ENCODE peak calls at places on chromosomes 5 and 9, in six cellular contexts. G, R, S, L, V and N are unnamed samples.

GRCh38 chr5:172733179-172733973 is 37.6 kb downstream of the DUSP1 start:
- DNase-seq in G (peak), R (peak), S (peak), L (no peak), V (peak), N (no peak)

GRCh38 chr5:123752576-123752975 is 240.6 kb downstream of the CSNK1G3 start:
- DNase-seq in G (no peak), R (no peak), S (peak), L (no peak), V (no peak), N (no peak)

GRCh38 chr5:77138981-77139380 is 51.9 kb upstream of the ZBED3 start:
- DNase-seq in G (peak), R (no peak), S (peak), L (no peak), V (no peak), N (no peak)

GRCh38 chr5:83552275-83552674 is 80.7 kb downstream of the VCAN start:
- DNase-seq in G (no peak), R (no peak), S (no peak), L (no peak), V (no peak), N (no peak)

GRCh38 chr5:144247131-144247530 is 76.5 kb downstream of the KCTD16 start:
- DNase-seq in G (no peak), R (no peak), S (no peak), L (no peak), V (no peak), N (no peak)

GRCh38 chr5:98927242-98927987 is 1.4 kb downstream of the CHD1 start:
- DNase-seq in G (no peak), R (no peak), S (peak), L (peak), V (peak), N (peak)

GRCh38 chr9:6598249-6598725 is 47.2 kb downstream of the GLDC start:
- DNase-seq in G (no peak), R (no peak), S (no peak), L (peak), V (no peak), N (no peak)

GRCh38 chr9:138023394-138024124 is 146.0 kb downstream of the CACNA1B start:
- DNase-seq in G (no peak), R (no peak), S (no peak), L (no peak), V (no peak), N (no peak)

GRCh38 chr5:180598316-180598701 is 7.0 kb upstream of the SCGB3A1 start:
- DNase-seq in G (no peak), R (no peak), S (no peak), L (no peak), V (no peak), N (no peak)

GRCh38 chr5:89929173-89929572 is 480.4 kb downstream of the CETN3 start:
- DNase-seq in G (no peak), R (no peak), S (peak), L (peak), V (no peak), N (peak)

GRCh38 chr5:9058161-9058560 is 487.7 kb downstream of the SEMA5A start:
- DNase-seq in G (no peak), R (no peak), S (no peak), L (no peak), V (no peak), N (no peak)

GRCh38 chr5:143495823-143496275 is 92.4 kb upstream of the NR3C1 start:
- DNase-seq in G (no peak), R (no peak), S (peak), L (no peak), V (no peak), N (no peak)

GRCh38 chr5:77133061-77133758 is 46.1 kb upstream of the ZBED3 start:
- DNase-seq in G (peak), R (peak), S (peak), L (no peak), V (peak), N (no peak)

GRCh38 chr9:19461135-19461534 is 52.3 kb downstream of the ACER2 start:
- DNase-seq in G (no peak), R (no peak), S (no peak), L (no peak), V (no peak), N (no peak)

GRCh38 chr5:98341038-98341710 is 432.3 kb upstream of the RGMB start:
- DNase-seq in G (no peak), R (no peak), S (peak), L (no peak), V (no peak), N (peak)

GRCh38 chr5:142360607-142361120 is 35.8 kb upstream of the SPRY4 start:
- DNase-seq in G (peak), R (no peak), S (peak), L (no peak), V (no peak), N (peak)

GRCh38 chr5:20286512-20286911 is 298.5 kb upstream of the CDH18 start:
- DNase-seq in G (no peak), R (no peak), S (peak), L (no peak), V (no peak), N (peak)

DNA sequence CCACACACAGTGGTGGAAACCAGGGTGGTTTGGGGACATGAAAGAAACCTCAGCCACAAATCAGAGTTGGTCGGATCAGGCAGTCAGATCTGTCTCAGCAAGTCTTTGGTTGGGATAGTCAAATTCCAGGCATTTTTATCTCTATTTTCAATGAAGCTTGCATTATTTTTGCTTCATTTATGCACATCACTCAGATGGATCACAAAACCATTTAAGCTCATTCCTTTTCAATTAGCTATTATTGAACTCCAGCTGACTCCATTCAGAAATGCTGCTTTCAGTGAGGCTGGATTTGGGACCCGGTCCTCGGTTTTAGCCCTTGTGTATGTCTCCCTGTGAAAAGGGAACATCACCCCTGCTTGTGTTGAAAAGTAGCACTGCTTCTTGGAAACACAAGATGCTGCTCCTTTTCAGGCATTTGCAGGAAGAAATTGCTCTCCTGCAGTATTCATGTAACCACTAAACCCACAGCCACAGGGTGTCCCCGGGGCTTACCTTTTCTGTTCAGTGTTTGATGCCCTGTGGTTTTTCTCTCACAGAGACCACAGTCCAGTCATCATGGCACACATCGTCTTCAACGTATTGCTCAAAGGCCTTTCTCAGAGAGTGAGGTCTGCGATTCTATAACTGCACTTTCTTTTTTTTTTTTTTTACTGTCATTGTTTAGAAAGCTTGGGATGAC is 232.9 kb downstream of the NFIB start:
- DNase-seq in G (no peak), R (no peak), S (no peak), L (peak), V (no peak), N (no peak)
- TF ChIP-seq CTCF in G (no peak), R (no peak), S (no peak), L (no peak), V (no peak), N (no peak)

DNA sequence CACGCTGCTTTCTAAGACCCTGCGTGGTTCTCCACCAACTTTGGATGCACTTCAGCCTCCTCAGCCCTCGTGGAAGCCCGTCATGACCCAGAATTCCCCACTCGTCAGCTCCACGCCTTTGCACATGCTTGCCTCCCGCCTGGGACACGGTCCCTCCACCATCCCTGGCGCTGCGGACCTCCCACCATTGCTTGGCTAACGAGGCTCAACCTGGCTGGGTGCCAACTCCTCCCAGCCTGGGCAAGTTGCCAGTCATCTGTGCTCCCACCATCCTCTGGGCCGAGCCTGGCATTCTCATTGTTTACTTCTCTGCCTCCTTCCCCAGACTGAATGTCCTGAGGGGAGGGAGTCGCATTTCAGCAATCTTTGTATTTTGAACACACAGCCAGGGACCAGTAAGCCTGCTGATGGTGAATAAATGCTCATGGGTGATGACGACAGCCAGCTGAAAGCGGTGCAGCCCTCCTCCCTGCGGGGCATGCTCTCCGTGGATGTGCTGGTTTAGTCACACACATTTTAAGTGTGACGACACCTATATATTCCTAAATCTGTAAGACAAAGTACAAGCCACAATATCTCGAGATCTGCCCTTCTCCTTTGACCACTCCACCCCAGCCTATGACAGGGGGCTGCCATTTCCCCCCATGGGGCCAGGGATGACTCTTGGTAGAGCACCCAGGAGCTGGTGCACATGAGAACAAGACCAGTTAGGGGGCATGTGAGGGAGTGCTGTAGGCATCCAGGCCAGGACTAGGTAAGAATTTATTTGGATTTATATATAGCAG is 37.6 kb downstream of the ANKRD33B start:
- DNase-seq in G (peak), R (peak), S (peak), L (peak), V (peak), N (peak)
- H3K4me3 ChIP-seq in G (no peak), R (peak), S (no peak), L (peak), V (peak), N (no peak)

DNA sequence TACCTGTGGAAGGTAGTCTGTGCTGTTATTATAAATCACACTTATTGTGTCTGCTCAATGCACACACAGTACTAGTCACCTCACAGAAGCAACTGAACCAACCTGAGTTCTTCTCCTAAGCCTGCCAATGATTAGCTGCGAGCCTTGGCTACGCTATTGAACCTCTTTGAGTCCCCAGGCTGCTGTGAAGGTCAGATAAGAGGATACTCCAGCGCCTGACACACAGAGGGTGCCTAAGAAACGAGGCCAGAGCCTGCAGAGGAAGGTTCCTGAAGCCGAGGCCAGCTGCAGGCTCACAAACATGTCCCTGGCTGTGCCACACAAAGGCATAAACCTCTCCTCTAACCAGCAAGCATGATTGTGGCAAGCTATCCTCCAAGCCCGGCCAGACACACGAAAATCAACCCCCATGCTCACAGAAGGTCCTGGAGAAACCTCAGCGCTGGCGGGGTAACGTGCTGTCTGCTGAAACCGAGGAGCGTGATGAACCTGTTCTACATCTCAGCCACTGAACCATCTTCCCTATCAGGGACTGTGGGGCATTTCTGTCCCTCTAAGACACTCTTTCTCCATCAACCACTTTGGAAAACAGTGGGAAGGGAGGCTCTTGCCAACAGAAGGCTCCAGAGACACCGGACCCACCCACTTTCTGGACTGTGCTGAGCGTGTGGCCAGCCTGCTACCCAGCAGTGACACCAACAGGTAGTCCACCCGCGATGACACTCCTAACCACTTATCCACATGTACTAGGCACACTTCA is 53.2 kb upstream of the SLC25A51 start:
- DNase-seq in G (no peak), R (no peak), S (no peak), L (no peak), V (no peak), N (no peak)
- TF ChIP-seq CTCF in G (no peak), R (no peak), S (no peak), L (no peak), V (no peak), N (no peak)

DNA sequence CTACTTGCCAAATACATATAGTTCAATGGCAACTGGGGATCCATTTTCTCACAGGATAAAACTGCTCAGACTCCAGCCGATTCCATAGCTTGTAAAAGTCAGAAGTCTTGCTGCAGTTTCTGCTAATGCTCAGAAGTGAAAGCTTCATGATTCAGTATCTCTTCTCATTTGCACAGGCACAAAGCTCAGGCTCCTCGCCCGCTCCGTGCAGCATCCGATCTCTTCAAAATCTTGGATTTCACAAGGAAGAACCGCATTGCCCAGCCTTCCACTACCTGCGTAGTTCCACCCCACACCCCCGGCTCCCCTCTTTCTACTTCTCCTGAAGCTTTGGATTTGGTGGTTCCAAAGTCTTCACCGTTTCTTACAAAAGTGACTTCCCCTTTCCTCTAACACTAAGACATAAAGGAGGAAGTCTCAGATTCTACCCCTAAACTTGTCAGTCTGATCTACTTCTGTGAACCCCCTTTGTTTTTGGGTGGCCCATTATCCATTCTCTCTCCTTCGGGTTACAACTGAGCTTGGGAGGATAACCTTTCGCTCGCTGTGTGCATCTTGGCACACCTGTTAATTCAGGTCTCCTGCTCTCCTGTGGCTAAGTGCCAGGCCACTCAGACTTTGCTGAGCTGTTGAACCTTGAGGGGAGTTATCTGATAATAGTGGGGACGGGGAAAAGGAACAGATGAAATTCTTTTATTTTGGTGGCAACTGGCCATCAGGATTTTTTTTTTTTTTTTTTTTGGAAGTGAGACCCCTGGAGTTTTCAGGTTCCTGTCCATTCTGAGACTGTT is 194.1 kb downstream of the GNA14 start:
- DNase-seq in G (peak), R (no peak), S (no peak), L (no peak), V (no peak), N (no peak)
- H3K4me3 ChIP-seq in G (no peak), R (no peak), S (no peak), L (no peak), V (no peak), N (no peak)